ENCODE peak calls at places on chromosomes 2 and 18, in five cellular contexts. A is GM12878, P is neural progenitor cell, B is H9, Q is mesendoderm. S is an unnamed sample.

GRCh38 chr2:203650860-203651613 is 55.4 kb upstream of the CD28 start:
- DNase-seq in P (peak; percentile 27), B (no peak), Q (peak; percentile 73), A (no peak), S (no peak)

GRCh38 chr18:8479826-8480225 is 129.4 kb upstream of the RAB12 start:
- DNase-seq in P (no peak), A (no peak), B (no peak), Q (no peak), S (no peak)

GRCh38 chr2:128536925-128537620 is 218.4 kb upstream of the HS6ST1 start:
- DNase-seq in P (peak; percentile 83), A (no peak), Q (peak; percentile 90), B (peak; percentile 74), S (peak; percentile 35)

GRCh38 chr2:96914332-96914731 is 44.5 kb upstream of the SEMA4C start:
- DNase-seq in Q (no peak), P (no peak), A (no peak), B (no peak), S (no peak)

GRCh38 chr2:168312036-168312822 is 64.8 kb upstream of the STK39 start:
- DNase-seq in P (no peak), Q (no peak), A (no peak), B (no peak), S (no peak)

GRCh38 chr18:74895686-74896085 is 298.0 kb downstream of the ZNF407 start:
- DNase-seq in B (no peak), A (no peak), Q (no peak), P (peak; percentile 15), S (no peak)

GRCh38 chr2:158754303-158754611 is 40.9 kb upstream of the DAPL1 start:
- DNase-seq in A (no peak), Q (no peak), P (no peak), B (no peak), S (no peak)

GRCh38 chr2:46955764-46956163 is 40.2 kb upstream of the MCFD2 start:
- DNase-seq in P (no peak), Q (no peak), A (no peak), B (no peak), S (no peak)

GRCh38 chr2:156803243-156803642 is 367.1 kb downstream of the GPD2 start:
- DNase-seq in Q (peak; percentile 46), A (no peak), P (peak; percentile 49), B (peak; percentile 36), S (no peak)

GRCh38 chr18:79702906-79703305 is 23.3 kb downstream of the CTDP1 start:
- DNase-seq in P (no peak), Q (no peak), B (no peak), A (no peak), S (no peak)

GRCh38 chr2:232419245-232420072 is 12.8 kb downstream of the ALPG start:
- DNase-seq in P (peak; percentile 62), B (peak; percentile 64), Q (peak; percentile 49), A (no peak), S (no peak)

GRCh38 chr2:157363612-157364101 is 38.0 kb upstream of the ERMN start:
- DNase-seq in B (no peak), P (no peak), Q (no peak), A (peak; percentile 50), S (no peak)

GRCh38 chr2:157036715-157037114 is 220.8 kb upstream of the GALNT5 start:
- DNase-seq in P (no peak), A (no peak), Q (no peak), B (no peak), S (no peak)

GRCh38 chr2:96427917-96428316 is 77.2 kb downstream of the NEURL3 start:
- DNase-seq in P (no peak), B (no peak), Q (peak; percentile 57), A (no peak), S (peak; percentile 100)

GRCh38 chr2:156765043-156765442 is 328.9 kb downstream of the GPD2 start:
- DNase-seq in A (no peak), P (no peak), B (no peak), Q (no peak), S (no peak)

GRCh38 chr2:51013060-51013746 is 18.7 kb downstream of the NRXN1 start:
- DNase-seq in B (peak; percentile 75), P (peak; percentile 33), A (no peak), Q (peak; percentile 70), S (peak; percentile 41)

GRCh38 chr2:20448246-20449046 is 1.6 kb downstream of the RHOB start:
- DNase-seq in P (peak; percentile 29), A (no peak), B (peak; percentile 34), Q (peak; percentile 42), S (no peak)

GRCh38 chr2:229344151-229344551 is 73.1 kb upstream of the PID1 start:
- DNase-seq in A (no peak), P (no peak), B (no peak), Q (no peak), S (no peak)

GRCh38 chr18:51654441-51655326 is 457.2 kb upstream of the MEX3C start:
- DNase-seq in B (peak; percentile 82), A (no peak), P (peak; percentile 77), Q (peak; percentile 96), S (no peak)

GRCh38 chr2:30584116-30584515 is 137.1 kb downstream of the LCLAT1 start:
- DNase-seq in P (no peak), B (no peak), Q (no peak), A (peak; percentile 20), S (no peak)

GRCh38 chr18:30387401-30387800 is 655.1 kb downstream of the DSC3 start:
- DNase-seq in B (no peak), A (no peak), P (peak; percentile 8), Q (peak; percentile 78), S (no peak)

GRCh38 chr2:187569042-187569441 is 14.8 kb upstream of the TFPI start:
- DNase-seq in B (no peak), P (no peak), Q (no peak), A (no peak), S (no peak)

GRCh38 chr18:66951750-66952149 is 347.9 kb upstream of the CDH19 start:
- DNase-seq in Q (no peak), P (no peak), B (no peak), A (no peak), S (no peak)

GRCh38 chr2:140158259-140158658 is 1378.1 kb upstream of the NXPH2 start:
- DNase-seq in P (no peak), Q (no peak), B (no peak), A (no peak), S (no peak)

GRCh38 chr2:9744256-9745004 is 98.8 kb upstream of the TAF1B start:
- DNase-seq in A (no peak), Q (no peak), B (no peak), P (no peak), S (no peak)

GRCh38 chr2:144331652-144332355 is 188.1 kb downstream of the ZEB2 start:
- DNase-seq in P (peak; percentile 62), Q (no peak), A (no peak), B (peak; percentile 58), S (peak; percentile 59)

GRCh38 chr2:133026536-133027177 is 356.7 kb upstream of the LYPD1 start:
- DNase-seq in P (peak; percentile 69), A (no peak), Q (peak; percentile 84), B (peak; percentile 49), S (no peak)

GRCh38 chr18:46262856-46263255 is 158.7 kb downstream of the HAUS1 start:
- DNase-seq in B (no peak), A (no peak), Q (peak; percentile 32), P (no peak), S (no peak)

GRCh38 chr18:46260016-46260878 is 156.1 kb downstream of the HAUS1 start:
- DNase-seq in Q (peak; percentile 56), P (no peak), B (no peak), A (no peak), S (no peak)

GRCh38 chr18:46261799-46262198 is 157.6 kb downstream of the HAUS1 start:
- DNase-seq in P (no peak), Q (peak; percentile 32), B (peak; percentile 49), A (no peak), S (no peak)

GRCh38 chr18:46264255-46264654 is 160.1 kb downstream of the HAUS1 start:
- DNase-seq in Q (peak; percentile 95), A (no peak), P (peak; percentile 43), B (no peak), S (no peak)

DNA sequence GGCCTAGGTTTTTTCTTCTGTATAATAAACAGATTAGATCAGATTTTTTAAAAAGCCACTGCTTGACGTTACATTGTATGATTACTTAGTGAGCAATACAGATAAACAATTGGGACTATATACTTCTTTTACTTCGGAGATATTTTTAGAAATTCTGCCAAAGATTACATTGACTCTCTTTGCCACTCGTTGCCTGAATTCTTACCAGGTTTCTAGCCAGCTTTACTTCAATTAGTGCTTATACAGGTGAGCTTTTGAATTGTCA is 156.6 kb downstream of the HAUS1 start:
- DNase-seq in A (no peak), P (no peak), Q (no peak), B (no peak), S (no peak)
- H3K79me2 ChIP-seq in A (no peaks in the 10 kb centered on the region), P (no peaks in the 10 kb centered on the region), Q (no peaks in the 10 kb centered on the region), B (no peaks in the 10 kb centered on the region), S (peaks cover 27% of the 10 kb centered on the region)

DNA sequence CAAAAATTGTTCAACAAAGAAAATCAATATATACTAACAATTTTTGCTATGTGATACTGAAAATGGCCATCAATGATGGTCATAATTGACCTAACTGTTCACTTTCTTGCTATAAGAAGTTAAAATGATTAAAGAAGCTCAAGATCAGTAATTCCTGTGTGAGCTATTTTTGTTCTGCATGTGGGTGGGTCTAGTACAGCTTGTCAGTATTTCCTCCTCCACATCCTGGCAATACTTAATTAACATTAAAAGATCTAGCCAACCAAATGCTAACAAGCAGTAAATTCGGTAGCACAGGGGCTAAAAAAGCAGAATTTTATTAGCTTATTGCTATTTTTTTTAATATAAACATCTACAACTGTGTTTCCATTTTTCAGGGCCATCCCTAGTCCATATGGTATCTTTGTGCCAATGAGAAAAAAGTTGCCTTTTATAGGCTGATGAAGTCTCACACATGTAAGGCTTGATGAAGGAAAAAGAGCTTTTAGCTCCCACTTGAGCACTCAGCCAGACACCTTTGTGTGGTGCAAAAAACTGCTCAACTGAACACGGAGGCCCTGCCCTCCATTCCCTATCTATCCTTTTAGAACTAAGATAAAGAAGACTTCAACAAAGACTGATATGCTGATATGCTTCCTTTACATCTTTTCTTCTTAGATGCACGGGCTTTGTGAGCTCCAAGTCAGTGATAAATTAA is 4.9 kb upstream of the PNO1 start:
- DNase-seq in Q (no peak), P (no peak), B (no peak), A (no peak), S (no peak)
- H3K79me2 ChIP-seq in Q (peaks cover 13% of the 10 kb centered on the region), P (peaks cover 34% of the 10 kb centered on the region), B (peaks cover 2% of the 10 kb centered on the region), A (peaks cover 17% of the 10 kb centered on the region), S (peaks cover 29% of the 10 kb centered on the region)

GRCh38 chr2:26059542-26059941 is 25.7 kb downstream of the RAB10 start:
- DNase-seq in P (no peak), B (no peak), Q (no peak), A (no peak), S (no peak)
- H3K79me2 ChIP-seq in P (peaks cover 100% of the 10 kb centered on the region), B (peaks cover 27% of the 10 kb centered on the region), Q (peaks cover 66% of the 10 kb centered on the region), A (peaks cover 87% of the 10 kb centered on the region), S (peaks cover 98% of the 10 kb centered on the region)

GRCh38 chr18:13622751-13623150 is 103.6 kb downstream of the FAM210A start:
- DNase-seq in B (no peak), P (no peak), A (no peak), Q (no peak), S (no peak)

GRCh38 chr18:13623348-13623747 is 103.0 kb downstream of the FAM210A start:
- DNase-seq in P (no peak), Q (no peak), A (no peak), B (no peak), S (no peak)

GRCh38 chr18:13621446-13621849 is 104.9 kb downstream of the FAM210A start:
- DNase-seq in Q (no peak), A (no peak), P (no peak), B (no peak), S (no peak)

GRCh38 chr18:13620818-13621445 is 105.4 kb downstream of the FAM210A start:
- DNase-seq in B (no peak), P (no peak), Q (no peak), A (no peak), S (no peak)

GRCh38 chr18:13621886-13622619 is 104.3 kb downstream of the FAM210A start:
- DNase-seq in B (no peak), Q (no peak), A (no peak), P (no peak), S (no peak)
- H3K79me2 ChIP-seq in B (no peaks in the 10 kb centered on the region), Q (no peaks in the 10 kb centered on the region), A (no peaks in the 10 kb centered on the region), P (no peaks in the 10 kb centered on the region), S (no peaks in the 10 kb centered on the region)

S was measured in PC-9.